ENCODE peak calls at places on chromosome 9, in six cellular contexts. X, D, S, H, Q and V are unnamed samples.
A peak's percentile ranks its signal among the peaks of the same experiment; 100 is the strongest.

GRCh38 chr9:126067031-126067734 is 259.4 kb upstream of the MVB12B start:
- DNase-seq in X (no peak), D (no peak), S (no peak), H (no peak), Q (no peak), V (no peak)

GRCh38 chr9:19161257-19162025 is 34.1 kb upstream of the PLIN2 start:
- DNase-seq in X (peak; percentile 76), D (no peak), S (peak; percentile 77), H (peak; percentile 57), Q (peak; percentile 31), V (peak; percentile 60)

GRCh38 chr9:83012578-83013260 is 50.2 kb downstream of the RASEF start:
- DNase-seq in X (no peak), D (no peak), S (no peak), H (no peak), Q (no peak), V (no peak)

GRCh38 chr9:134514503-134514902 is 127.1 kb upstream of the COL5A1 start:
- DNase-seq in X (no peak), D (peak; percentile 58), S (no peak), H (no peak), Q (no peak), V (no peak)

GRCh38 chr9:122085260-122085659 is 7.8 kb downstream of the TTLL11 start:
- DNase-seq in X (no peak), D (no peak), S (no peak), H (no peak), Q (no peak), V (no peak)

GRCh38 chr9:73067074-73067473 is 84.6 kb upstream of the ANXA1 start:
- DNase-seq in X (no peak), D (no peak), S (no peak), H (no peak), Q (no peak), V (no peak)

GRCh38 chr9:8012986-8013385 is 213.4 kb upstream of the DMAC1 start:
- DNase-seq in X (no peak), D (no peak), S (no peak), H (no peak), Q (no peak), V (no peak)

GRCh38 chr9:121825481-121825830 is 174.0 kb downstream of the DAB2IP start:
- DNase-seq in X (no peak), D (no peak), S (no peak), H (no peak), Q (no peak), V (no peak)

GRCh38 chr9:16133032-16133431 is 580.2 kb downstream of the CCDC171 start:
- DNase-seq in X (no peak), D (no peak), S (no peak), H (no peak), Q (no peak), V (no peak)

GRCh38 chr9:115691686-115692085 is 461.9 kb upstream of the PAPPA start:
- DNase-seq in X (no peak), D (no peak), S (no peak), H (no peak), Q (no peak), V (no peak)

GRCh38 chr9:69433426-69433825 is 108.4 kb downstream of the ENTREP1 start:
- DNase-seq in X (no peak), D (peak; percentile 20), S (no peak), H (no peak), Q (no peak), V (no peak)

GRCh38 chr9:88372103-88372694 is 16.0 kb upstream of the SPIN1 start:
- DNase-seq in X (no peak), D (no peak), S (no peak), H (no peak), Q (no peak), V (no peak)

GRCh38 chr9:71910602-71911060 is 362 bp downstream of the ABHD17B start:
- DNase-seq in X (no peak), D (no peak), S (no peak), H (no peak), Q (no peak), V (peak; percentile 46)

GRCh38 chr9:81690251-81690851 is 1.0 kb upstream of the TLE1 start:
- DNase-seq in X (no peak), D (peak; percentile 85), S (no peak), H (peak; percentile 37), Q (peak; percentile 83), V (peak; percentile 33)

GRCh38 chr9:99626424-99626823 is 195.3 kb upstream of the NR4A3 start:
- DNase-seq in X (no peak), D (no peak), S (no peak), H (no peak), Q (no peak), V (no peak)

GRCh38 chr9:130217838-130218237 is 45.6 kb downstream of the NCS1 start:
- DNase-seq in X (no peak), D (no peak), S (no peak), H (no peak), Q (no peak), V (no peak)

GRCh38 chr9:130174920-130175321 is 2.7 kb downstream of the NCS1 start:
- DNase-seq in X (no peak), D (no peak), S (no peak), H (peak; percentile 57), Q (no peak), V (peak; percentile 83)

GRCh38 chr9:132006657-132007370 is 72.9 kb downstream of the MED27 start:
- DNase-seq in X (no peak), D (no peak), S (no peak), H (no peak), Q (no peak), V (no peak)

GRCh38 chr9:89137548-89138462 is 40.8 kb downstream of the SHC3 start:
- DNase-seq in X (peak; percentile 59), D (peak; percentile 84), S (peak; percentile 35), H (peak; percentile 40), Q (no peak), V (peak; percentile 74)

GRCh38 chr9:1077616-1078015 is 27.5 kb downstream of the DMRT2 start:
- DNase-seq in X (no peak), D (no peak), S (no peak), H (no peak), Q (no peak), V (no peak)

GRCh38 chr9:130636648-130637020 is 27.8 kb upstream of the PRDM12 start:
- DNase-seq in X (no peak), D (no peak), S (no peak), H (no peak), Q (peak; percentile 41), V (no peak)

GRCh38 chr9:17807670-17808282 is 228.9 kb downstream of the SH3GL2 start:
- DNase-seq in X (no peak), D (no peak), S (no peak), H (no peak), Q (no peak), V (no peak)

GRCh38 chr9:116592926-116593325 is 94.2 kb upstream of the TRIM32 start:
- DNase-seq in X (no peak), D (no peak), S (peak; percentile 21), H (no peak), Q (no peak), V (no peak)

GRCh38 chr9:3809724-3810123 is 283.9 kb upstream of the RFX3 start:
- DNase-seq in X (peak; percentile 22), D (no peak), S (no peak), H (no peak), Q (no peak), V (no peak)

GRCh38 chr9:91927912-91928510 is 22.0 kb downstream of the ROR2 start:
- DNase-seq in X (no peak), D (no peak), S (no peak), H (no peak), Q (no peak), V (no peak)

GRCh38 chr9:124859803-124860581 is 1.8 kb downstream of the RPL35 start:
- DNase-seq in X (no peak), D (no peak), S (no peak), H (no peak), Q (no peak), V (no peak)
- TF ChIP-seq POLR2A in X (no peak), D (no peak), S (no peak), H (no peak), Q (no peak), V (no peak)

GRCh38 chr9:95048225-95049087 is 269.1 kb downstream of the FANCC start:
- DNase-seq in X (no peak), D (no peak), S (peak; percentile 62), H (peak; percentile 63), Q (peak; percentile 92), V (peak; percentile 70)

GRCh38 chr9:95049761-95050160 is 267.7 kb downstream of the FANCC start:
- DNase-seq in X (no peak), D (no peak), S (no peak), H (no peak), Q (no peak), V (no peak)

GRCh38 chr9:95044731-95045508 is 272.6 kb downstream of the FANCC start:
- DNase-seq in X (no peak), D (no peak), S (peak; percentile 83), H (no peak), Q (no peak), V (no peak)

GRCh38 chr9:95045751-95046150 is 271.8 kb downstream of the FANCC start:
- DNase-seq in X (no peak), D (no peak), S (no peak), H (no peak), Q (no peak), V (no peak)

DNA sequence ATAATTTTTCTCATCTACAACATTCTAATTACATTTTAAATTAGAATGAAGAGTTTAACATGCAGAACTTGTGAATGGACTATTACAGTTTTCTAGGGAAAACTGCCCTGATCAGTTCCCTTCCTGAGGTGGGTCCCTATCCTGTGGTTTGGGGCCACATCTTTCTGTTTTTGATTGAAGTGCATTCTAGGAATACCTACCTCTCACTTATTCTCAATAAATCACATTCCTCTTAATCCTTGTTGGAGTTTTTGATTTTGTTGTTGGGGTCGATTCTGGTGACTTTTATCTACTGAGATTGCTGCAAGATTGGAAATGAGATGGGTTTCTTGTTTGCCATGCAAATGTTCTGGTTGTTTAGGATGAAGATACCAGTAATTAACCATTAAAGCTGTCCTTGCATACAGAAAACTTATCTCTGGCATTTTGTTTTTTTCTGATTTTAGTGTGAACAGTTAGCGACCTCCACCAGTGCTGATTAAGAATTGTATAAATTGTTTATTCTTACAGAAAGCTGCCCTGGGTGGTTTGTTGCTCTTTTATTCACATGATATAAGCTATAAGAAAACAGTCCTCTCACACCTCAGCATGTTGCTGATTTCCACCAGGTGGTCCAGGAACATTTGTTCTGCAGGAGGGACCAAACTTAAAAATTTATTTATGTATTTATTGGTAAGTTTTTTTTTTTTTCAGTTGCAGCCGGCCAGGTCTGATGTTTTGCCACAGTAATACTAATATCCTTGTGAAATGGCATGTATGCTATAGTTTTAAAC is 269.9 kb downstream of the FANCC start:
- DNase-seq in X (no peak), D (no peak), S (no peak), H (no peak), Q (no peak), V (no peak)
- H3K27me3 ChIP-seq in X (no peaks in the 10 kb centered on the region), D (no peaks in the 10 kb centered on the region), S (no peaks in the 10 kb centered on the region), H (no peaks in the 10 kb centered on the region), Q (peaks cover 3% of the 10 kb centered on the region), V (no peaks in the 10 kb centered on the region)

DNA sequence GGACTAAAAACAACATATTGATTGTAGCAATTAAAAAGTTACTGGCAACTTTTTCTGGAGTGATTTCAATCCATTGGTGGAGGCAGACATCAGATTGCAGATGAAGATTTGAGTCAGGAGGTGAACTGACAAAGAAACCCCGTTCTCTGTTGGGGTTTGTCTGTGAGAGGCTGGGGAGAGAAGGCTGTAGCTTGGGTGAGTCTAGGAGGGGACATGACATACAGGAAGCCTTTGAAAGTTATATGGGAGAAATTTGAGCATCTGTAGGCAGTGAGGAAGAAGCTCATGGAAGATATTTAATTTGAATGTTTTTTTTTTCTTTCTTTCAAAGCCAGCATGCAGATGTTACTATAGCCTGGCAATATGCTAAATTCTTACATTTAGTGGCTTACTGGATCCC is 26.0 kb downstream of the KDM4C start:
- DNase-seq in X (no peak), D (no peak), S (no peak), H (no peak), Q (no peak), V (no peak)
- H3K4me3 ChIP-seq in X (no peak overlapping the region), D (no peak overlapping the region), S (no peak overlapping the region), H (no peak overlapping the region), Q (no peak overlapping the region), V (no peak overlapping the region)

GRCh38 chr9:14320272-14321245 is 6.6 kb upstream of the NFIB start:
- DNase-seq in X (no peak), D (no peak), S (peak; percentile 60), H (peak; percentile 51), Q (no peak), V (no peak)
- TF ChIP-seq POLR2A in X (no peak), D (no peak), S (no peak), H (no peak), Q (no peak), V (no peak)